ENCODE peak calls at places on chromosomes 6 and 20, in nine cellular contexts. M is esophagus squamous epithelium, H is IMR-90, P is Peyer's patch, Z is upper lobe of left lung, C is K562, I is stomach, W is lower leg skin, A is spleen. L is an unnamed sample.

GRCh38 chr6:118968416-118968815 is 33.5 kb upstream of the MCM9 start:
- DNase-seq in M (no peak), H (peak; percentile 1), P (no peak), Z (no peak), C (no peak), I (no peak), W (no peak), A (no peak), L (no peak)

GRCh38 chr20:16701296-16701695 is 28.5 kb upstream of the SNRPB2 start:
- DNase-seq in M (no peak), H (no peak), P (no peak), Z (no peak), C (no peak), I (peak; percentile 30), W (no peak), A (no peak), L (no peak)

GRCh38 chr6:106895703-106896040 is 78.9 kb downstream of the CD24 start:
- DNase-seq in M (no peak), H (no peak), P (no peak), Z (no peak), C (no peak), I (no peak), W (no peak), A (no peak), L (no peak)

GRCh38 chr6:28978959-28979561 is 26.1 kb downstream of the ZNF311 start:
- DNase-seq in M (no peak), H (no peak), P (no peak), Z (no peak), C (no peak), I (no peak), W (no peak), A (no peak), L (no peak)

GRCh38 chr6:138869343-138869742 is 73.5 kb downstream of the ECT2L start:
- DNase-seq in M (no peak), H (no peak), P (no peak), Z (no peak), C (no peak), I (no peak), W (no peak), A (no peak), L (no peak)

GRCh38 chr6:139705284-139705683 is 330.8 kb upstream of the CITED2 start:
- DNase-seq in M (no peak), H (no peak), P (no peak), Z (no peak), C (no peak), I (no peak), W (no peak), A (no peak), L (no peak)

GRCh38 chr6:30942338-30943060 is 1.7 kb downstream of the MUCL3 start:
- DNase-seq in M (no peak), H (peak; percentile 76), P (peak; percentile 20), Z (peak; percentile 67), C (peak; percentile 91), I (peak; percentile 89), W (peak; percentile 50), A (no peak), L (peak; percentile 76)

GRCh38 chr6:71720705-71721104 is 165.6 kb upstream of the RIMS1 start:
- DNase-seq in M (no peak), H (no peak), P (no peak), Z (no peak), C (no peak), I (no peak), W (no peak), A (no peak), L (peak; percentile 12)

GRCh38 chr6:75183099-75183541 is 22.7 kb downstream of the COL12A1 start:
- DNase-seq in M (no peak), H (peak; percentile 36), P (no peak), Z (no peak), C (no peak), I (no peak), W (no peak), A (no peak), L (no peak)

GRCh38 chr6:85756982-85757381 is 114.3 kb upstream of the SYNCRIP start:
- DNase-seq in M (no peak), H (peak; percentile 44), P (no peak), Z (no peak), C (no peak), I (no peak), W (no peak), A (no peak), L (no peak)

GRCh38 chr20:23061713-23062561 is 12.5 kb upstream of the THBD start:
- DNase-seq in M (no peak), H (peak; percentile 57), P (no peak), Z (no peak), C (no peak), I (no peak), W (no peak), A (no peak), L (peak; percentile 17)

GRCh38 chr20:10297684-10298240 is 79.1 kb downstream of the SNAP25 start:
- DNase-seq in M (no peak), H (peak; percentile 41), P (no peak), Z (no peak), C (no peak), I (no peak), W (no peak), A (no peak), L (no peak)

GRCh38 chr20:3749689-3750639 is 17.5 kb downstream of the HSPA12B start:
- DNase-seq in M (no peak), H (no peak), P (no peak), Z (peak; percentile 91), C (peak; percentile 73), I (peak; percentile 39), W (no peak), A (peak; percentile 60), L (no peak)

GRCh38 chr6:93194480-93194879 is 224.9 kb downstream of the EPHA7 start:
- DNase-seq in M (no peak), H (no peak), P (no peak), Z (no peak), C (no peak), I (no peak), W (no peak), A (no peak), L (no peak)

GRCh38 chr6:21371676-21372161 is 221.8 kb upstream of the SOX4 start:
- DNase-seq in M (no peak), H (no peak), P (no peak), Z (no peak), C (no peak), I (no peak), W (no peak), A (no peak), L (no peak)

DNA sequence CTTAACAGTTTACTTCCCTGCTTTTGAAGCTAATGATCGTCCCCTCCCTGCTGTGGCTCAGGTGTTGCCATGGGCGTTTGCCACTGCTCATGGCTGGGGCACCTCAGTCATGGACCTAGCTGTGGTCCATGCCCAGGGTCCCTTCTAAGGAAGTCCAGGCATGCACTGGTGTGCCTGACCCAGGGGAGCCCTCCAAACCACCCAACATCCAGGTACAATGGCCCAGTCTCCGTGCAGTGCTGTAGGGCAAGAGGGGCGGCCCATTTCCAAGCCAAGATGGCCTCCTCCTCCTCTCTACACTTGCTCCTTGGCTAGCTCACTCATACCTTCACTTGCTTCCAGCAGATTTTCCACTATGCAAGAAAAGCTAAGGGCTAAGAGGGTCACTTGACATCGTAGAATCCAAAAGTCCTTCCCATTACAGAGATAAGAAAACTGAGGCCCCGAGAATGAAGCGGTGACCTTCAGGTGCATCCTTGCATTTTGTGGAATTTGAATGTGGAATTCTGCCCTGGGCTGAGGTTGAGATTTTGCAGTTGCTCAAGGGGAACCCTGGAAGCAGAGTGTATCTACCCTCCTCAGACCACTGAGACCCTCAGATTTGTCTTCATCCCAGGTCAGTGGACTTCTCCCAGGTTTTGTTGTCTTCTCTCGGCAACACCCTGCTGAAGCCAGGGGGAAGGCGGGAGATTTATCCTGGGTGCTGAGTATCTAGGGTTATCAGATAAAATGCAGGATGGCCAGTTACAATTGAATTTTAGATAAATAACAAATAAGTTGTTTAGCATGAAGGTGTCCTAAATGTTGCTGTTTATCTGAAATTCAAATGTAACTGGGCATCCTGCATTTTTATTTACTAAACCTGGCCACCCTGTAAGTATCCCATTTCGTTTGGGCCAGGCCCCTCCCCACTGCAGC is 42.7 kb downstream of the FGD2 start:
- DNase-seq in M (no peak), H (no peak), P (no peak), Z (no peak), C (no peak), I (no peak), W (no peak), A (peak; percentile 64), L (no peak)
- TF ChIP-seq POLR2A in M (no peak), H (no peak), P (no peak), Z (no peak), C (no peak), I (no peak), W (no peak), A (no peak), L (no peak)

GRCh38 chr6:41504526-41505021 is 41.6 kb upstream of the FOXP4 start:
- DNase-seq in M (no peak), H (peak; percentile 23), P (no peak), Z (no peak), C (no peak), I (no peak), W (no peak), A (no peak), L (no peak)
- H3K4me3 ChIP-seq in M (peak overlapping the region; percentile 26), H (no peak overlapping the region), P (peak overlapping the region; percentile 38), Z (no peak overlapping the region), C (no peak overlapping the region), I (peak overlapping the region; percentile 39), W (no peak overlapping the region), A (peak overlapping the region; percentile 20), L (no peak overlapping the region)

DNA sequence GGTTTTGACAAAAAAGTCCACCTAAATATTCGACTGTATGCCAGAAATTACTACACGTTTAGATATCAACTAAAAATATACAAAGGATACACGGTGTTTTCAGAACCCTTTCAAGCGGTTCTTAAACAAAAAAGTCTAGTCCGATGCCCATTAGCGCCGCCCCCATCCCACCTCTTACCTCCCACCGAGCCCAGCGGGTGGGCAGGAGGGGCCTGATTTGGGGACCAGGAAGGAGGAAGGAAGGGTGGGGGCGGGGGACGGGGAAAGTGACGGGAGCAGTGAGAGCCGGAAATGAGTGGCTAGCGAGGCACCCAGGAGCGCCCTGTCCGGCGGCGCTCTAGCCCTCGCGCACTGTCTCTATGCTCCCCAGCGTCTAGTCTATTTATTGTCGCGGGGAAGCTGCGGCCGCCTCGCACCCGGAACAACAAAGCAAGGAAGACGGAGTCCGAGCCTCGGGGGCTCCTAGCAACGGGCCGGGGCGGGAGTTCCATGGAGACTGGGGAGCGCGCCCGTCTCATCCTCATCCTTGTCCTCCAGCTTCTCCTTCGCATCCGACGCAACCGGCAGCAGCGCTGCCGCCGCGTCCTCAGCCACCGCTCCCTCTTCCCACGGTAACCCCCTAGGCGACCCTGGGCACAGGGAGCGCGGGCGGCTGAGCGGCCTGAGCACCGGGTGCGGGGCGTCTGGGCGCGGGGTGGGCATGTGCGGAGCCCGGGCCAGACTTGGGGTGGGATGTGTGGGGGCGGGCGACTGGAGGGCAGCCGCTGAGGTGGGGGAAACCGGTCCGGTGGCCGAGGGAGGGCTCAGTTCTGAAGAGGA is at the start of gene TBPL1:
- DNase-seq in M (peak; percentile 87), H (peak; percentile 95), P (peak; percentile 96), Z (peak; percentile 94), C (peak; percentile 92), I (peak; percentile 91), W (peak; percentile 92), A (peak; percentile 97), L (peak; percentile 95)
- TF ChIP-seq POLR2A in M (no peak), H (peak; percentile 88), P (peak; percentile 36), Z (no peak), C (peak; percentile 89), I (no peak), W (no peak), A (peak; percentile 59), L (peak; percentile 76)

DNA sequence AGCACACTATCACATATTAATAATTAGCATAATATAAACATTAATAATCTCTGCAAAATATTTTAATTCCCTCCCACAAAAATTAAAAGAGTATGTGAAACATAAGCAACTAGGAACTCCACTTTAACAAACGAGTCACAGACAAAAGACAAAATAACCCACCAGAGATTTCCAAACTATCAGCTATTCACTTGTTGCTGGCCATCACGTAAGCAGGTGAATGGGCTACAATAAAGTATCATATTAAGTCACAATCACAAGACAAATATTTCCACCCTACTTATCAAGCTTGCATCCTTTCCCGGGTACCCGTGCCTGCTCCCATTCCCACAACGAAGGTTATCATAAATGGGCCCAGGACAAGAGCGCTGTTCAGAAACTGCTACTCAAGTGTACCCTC is 2.5 kb downstream of the HDAC2 start:
- DNase-seq in M (no peak), H (no peak), P (no peak), Z (no peak), C (no peak), I (no peak), W (no peak), A (no peak), L (no peak)
- H3K4me3 ChIP-seq in M (no peak overlapping the region), H (peak overlapping the region; percentile 47), P (no peak overlapping the region), Z (no peak overlapping the region), C (peak overlapping the region; percentile 78), I (no peak overlapping the region), W (no peak overlapping the region), A (peak overlapping the region; percentile 90), L (no peak overlapping the region)

L was measured in transverse colon.